ENCODE peak calls at places on chromosomes 2 and 18, in eight cellular contexts. T, P, C, K, U, O, D and E are unnamed samples.

GRCh38 chr2:227703280-227703732 is 14.5 kb downstream of the SLC19A3 start:
- DNase-seq in U (peak), T (no peak), O (peak), C (no peak), D (peak), P (no peak), K (no peak), E (no peak)

GRCh38 chr2:127024769-127025356 is 82.1 kb downstream of the BIN1 start:
- DNase-seq in D (peak), O (no peak), U (peak), P (no peak), K (peak), T (no peak), C (peak), E (no peak)

GRCh38 chr2:54639609-54640008 is 83.9 kb upstream of the EML6 start:
- DNase-seq in U (peak), D (peak), T (no peak), P (no peak), C (no peak), O (no peak), K (no peak), E (no peak)

GRCh38 chr2:171792922-171793580 is 101.0 kb downstream of the SLC25A12 start:
- DNase-seq in T (no peak), C (no peak), D (no peak), P (no peak), K (no peak), O (no peak), U (no peak), E (no peak)

GRCh38 chr2:74043345-74044329 is 58.9 kb downstream of the TET3 start:
- DNase-seq in K (no peak), P (no peak), U (no peak), O (no peak), D (no peak), C (no peak), T (no peak), E (no peak)

GRCh38 chr2:201859886-201860285 is 53.5 kb downstream of the CDK15 start:
- DNase-seq in O (peak), D (no peak), P (no peak), U (no peak), T (no peak), K (no peak), C (no peak), E (no peak)

GRCh38 chr18:75114231-75114630 is 94.7 kb downstream of the PTGR3 start:
- DNase-seq in U (no peak), P (no peak), K (no peak), D (no peak), T (no peak), C (no peak), O (no peak), E (no peak)

GRCh38 chr2:112048887-112049286 is 6.2 kb upstream of the TMEM87B start:
- DNase-seq in O (peak), K (no peak), T (peak), C (no peak), D (peak), U (peak), P (peak), E (no peak)

GRCh38 chr2:238974061-238974460 is 126.2 kb downstream of the TWIST2 start:
- DNase-seq in K (no peak), O (peak), P (no peak), U (peak), T (no peak), C (no peak), D (peak), E (no peak)

GRCh38 chr2:201882353-201883095 is 76.2 kb downstream of the CDK15 start:
- DNase-seq in P (peak), T (no peak), C (no peak), D (peak), O (peak), K (peak), U (peak), E (no peak)

GRCh38 chr2:37561615-37562569 is 109.5 kb downstream of the CDC42EP3 start:
- DNase-seq in C (no peak), K (no peak), D (peak), T (no peak), P (no peak), O (peak), U (peak), E (no peak)

GRCh38 chr18:5568416-5568815 is 24.6 kb upstream of the EPB41L3 start:
- DNase-seq in K (no peak), U (no peak), O (no peak), P (no peak), D (no peak), C (no peak), T (no peak), E (no peak)

GRCh38 chr2:170409164-170409535 is 231.2 kb downstream of the MYO3B start:
- DNase-seq in C (no peak), D (peak), U (peak), K (no peak), O (peak), T (peak), P (peak), E (peak)

GRCh38 chr2:197075754-197076337 is 149.3 kb upstream of the PGAP1 start:
- DNase-seq in C (no peak), O (no peak), K (no peak), T (no peak), D (peak), P (peak), U (no peak), E (no peak)

DNA sequence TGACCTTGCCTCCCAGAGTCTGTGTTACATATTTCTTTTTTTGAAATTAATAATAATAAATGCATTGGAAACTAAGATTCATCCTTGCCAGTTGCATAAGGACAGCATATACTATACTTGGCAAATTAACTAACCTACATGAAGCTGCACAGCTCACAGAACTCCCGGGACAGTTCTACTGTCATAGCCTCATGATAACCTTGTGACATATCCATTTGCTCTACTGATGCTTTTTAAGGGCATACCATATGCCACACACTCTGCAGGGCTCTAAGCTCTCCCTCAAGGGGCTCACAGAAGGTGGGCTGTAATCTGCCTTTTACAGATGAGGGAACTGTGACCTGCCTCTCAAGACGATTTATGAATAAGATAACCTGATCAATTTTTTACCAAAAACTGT is 3.8 kb downstream of the ITGB1BP1 start:
- DNase-seq in U (no peak), O (no peak), D (no peak), C (no peak), T (no peak), K (no peak), P (no peak), E (no peak)
- H3K27ac ChIP-seq in U (no peak), O (no peak), D (no peak), C (no peak), T (no peak), K (no peak), P (no peak), E (no peak)

GRCh38 chr2:149041482-149041881 is 3.0 kb downstream of the LYPD6B start:
- DNase-seq in T (no peak), O (no peak), P (no peak), U (no peak), K (no peak), C (no peak), D (no peak), E (no peak)

GRCh38 chr2:149037851-149038250 is 648 bp upstream of the LYPD6B start:
- DNase-seq in T (no peak), K (no peak), D (no peak), P (no peak), O (no peak), C (no peak), U (peak), E (no peak)

GRCh38 chr2:149038442-149039212 is at the start of gene LYPD6B:
- DNase-seq in T (no peak), P (no peak), O (no peak), D (peak), U (peak), K (peak), C (peak), E (no peak)

GRCh38 chr2:149040451-149040850 is 2.0 kb downstream of the LYPD6B start:
- DNase-seq in O (no peak), K (no peak), T (no peak), P (peak), U (peak), C (no peak), D (peak), E (no peak)

DNA sequence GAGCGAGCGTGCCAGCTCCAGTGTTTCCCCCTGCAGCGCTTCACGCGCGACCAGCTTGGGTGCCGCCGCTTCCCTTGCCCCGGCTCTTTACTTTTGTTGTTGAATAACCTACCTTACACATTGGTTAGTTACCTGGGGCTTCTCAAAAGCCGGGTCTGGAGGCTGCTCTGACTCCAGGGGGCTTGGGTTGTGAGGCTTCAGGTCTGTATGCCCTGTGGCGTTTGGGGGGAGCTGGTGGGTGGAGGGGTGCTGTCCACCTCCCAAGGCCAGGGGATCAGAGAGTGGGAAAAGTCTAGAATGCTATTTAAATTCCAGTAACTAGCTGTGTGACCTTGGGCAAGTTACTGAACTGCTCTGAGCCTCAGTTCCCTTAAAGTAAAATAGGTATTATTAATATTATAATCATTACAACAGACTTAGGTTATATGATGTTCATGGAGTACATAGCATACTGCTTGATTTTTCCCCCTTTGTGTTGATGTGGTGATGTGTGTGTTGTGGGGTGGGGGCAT is 770 bp downstream of the LYPD6B start:
- DNase-seq in C (no peak), K (no peak), D (no peak), O (no peak), U (no peak), P (no peak), T (no peak), E (no peak)
- H3K4me3 ChIP-seq in C (peak), K (peak), D (peak), O (no peak), U (peak), P (no peak), T (no peak), E (no peak)

GRCh38 chr2:165627463-165627862 is 158.0 kb downstream of the CSRNP3 start:
- DNase-seq in U (peak), K (no peak), T (no peak), D (peak), C (no peak), O (peak), P (no peak), E (no peak)
- H3K27ac ChIP-seq in U (no peak), K (no peak), T (no peak), D (no peak), C (no peak), O (no peak), P (no peak), E (no peak)

DNA sequence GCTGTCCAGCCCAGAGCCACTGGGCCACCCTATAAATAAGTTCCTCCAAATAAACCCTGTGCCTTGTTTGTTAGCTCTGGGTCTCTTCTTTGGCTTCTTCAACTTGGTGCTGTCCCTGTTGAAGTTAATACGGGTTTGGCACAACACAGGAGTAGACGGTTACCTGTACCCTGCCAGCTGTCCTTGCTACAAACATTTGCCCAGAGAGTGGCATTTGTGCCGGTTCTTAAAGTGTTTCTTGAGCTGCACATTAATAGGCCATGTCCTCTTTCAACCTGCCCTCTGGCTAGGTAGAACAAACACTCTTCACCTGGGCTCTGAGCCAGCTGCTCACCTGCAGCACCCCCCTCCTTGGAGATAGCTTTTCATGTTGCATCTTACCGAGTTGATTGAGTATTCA is 139.2 kb downstream of the NEDD4L start:
- DNase-seq in P (no peak), D (no peak), C (no peak), U (no peak), K (no peak), T (no peak), O (no peak), E (no peak)
- H3K4me3 ChIP-seq in P (no peak), D (no peak), C (no peak), U (no peak), K (no peak), T (no peak), O (no peak), E (no peak)

GRCh38 chr2:219515874-219516629 is 1.8 kb downstream of the ASIC4 start:
- DNase-seq in T (no peak), P (no peak), D (no peak), U (no peak), K (no peak), C (no peak), O (no peak), E (no peak)

GRCh38 chr2:219514196-219514761 is at the start of gene ASIC4:
- DNase-seq in C (no peak), O (no peak), K (peak), U (no peak), T (no peak), D (peak), P (no peak), E (no peak)

GRCh38 chr2:219512524-219513216 is 1.6 kb upstream of the ASIC4 start:
- DNase-seq in K (no peak), C (no peak), U (no peak), T (no peak), O (no peak), D (no peak), P (no peak), E (no peak)

GRCh38 chr2:219513787-219514186 is 495 bp upstream of the ASIC4 start:
- DNase-seq in D (no peak), T (no peak), U (no peak), P (no peak), O (no peak), C (no peak), K (no peak), E (no peak)

GRCh38 chr2:219514836-219515235 is 554 bp downstream of the ASIC4 start:
- DNase-seq in C (no peak), D (no peak), P (no peak), K (no peak), O (no peak), U (no peak), T (no peak), E (no peak)
- H3K27ac ChIP-seq in C (no peak), D (no peak), P (no peak), K (no peak), O (no peak), U (no peak), T (no peak), E (no peak)

DNA sequence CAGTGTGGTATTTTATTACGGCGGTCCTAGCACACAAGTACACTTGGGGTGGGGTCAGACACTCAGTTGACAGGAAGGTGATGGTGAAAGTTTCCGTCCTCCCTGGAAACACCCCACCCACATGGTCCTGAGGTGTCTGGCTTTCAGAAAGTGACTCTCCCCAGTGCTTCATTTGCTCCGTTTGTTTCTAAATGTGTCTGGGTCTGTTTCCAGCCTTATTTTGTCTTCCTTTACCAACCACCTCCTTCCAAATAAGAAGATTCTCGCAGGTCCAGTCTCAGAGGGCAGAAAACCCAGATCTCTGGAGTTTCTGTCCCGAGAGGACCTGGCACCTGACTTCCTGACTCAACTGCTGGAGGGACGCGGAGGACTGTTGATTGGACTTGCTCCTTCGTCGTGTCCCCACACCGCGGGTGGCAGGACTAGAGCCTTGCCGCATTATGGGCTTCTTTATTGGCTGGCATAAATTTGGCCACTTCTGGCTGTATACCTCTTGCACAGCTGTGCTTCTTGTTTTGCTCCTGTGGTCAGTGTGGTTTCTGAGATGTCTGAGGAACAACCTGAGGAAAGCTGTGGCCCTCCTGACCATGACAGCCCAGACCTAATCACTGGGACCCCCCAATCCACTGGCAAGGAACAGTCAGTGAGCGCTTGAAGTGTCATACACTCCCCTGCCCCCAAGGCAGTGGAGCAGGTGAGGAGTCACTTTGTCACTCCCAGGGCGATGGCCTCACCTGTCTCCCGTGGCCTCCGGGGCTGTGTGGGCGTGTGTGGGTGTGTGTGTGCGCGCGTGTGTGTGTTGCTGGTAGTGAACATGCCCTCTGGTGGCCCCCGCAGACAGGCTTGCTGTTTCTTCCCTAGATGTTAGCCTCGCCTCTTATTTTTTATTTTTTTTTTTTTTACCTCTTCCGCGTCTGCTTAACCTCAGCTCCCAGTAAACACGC is 45.6 kb downstream of the MEX3C start:
- DNase-seq in C (peak), T (no peak), O (no peak), U (no peak), D (no peak), P (peak), K (no peak), E (no peak)
- H3K4me3 ChIP-seq in C (peak), T (no peak), O (no peak), U (no peak), D (no peak), P (peak), K (no peak), E (no peak)

GRCh38 chr2:232137346-232137745 is 175.8 kb downstream of the DIS3L2 start:
- DNase-seq in P (no peak), C (no peak), K (no peak), T (no peak), U (no peak), O (no peak), D (no peak), E (no peak)
- H3K27ac ChIP-seq in P (peak), C (no peak), K (no peak), T (no peak), U (no peak), O (no peak), D (no peak), E (no peak)

GRCh38 chr2:234964631-234965461 is 13.0 kb downstream of the SH3BP4 start:
- DNase-seq in T (no peak), D (no peak), C (peak), U (no peak), P (no peak), O (no peak), K (peak), E (no peak)
- H3K4me3 ChIP-seq in T (no peak), D (no peak), C (no peak), U (no peak), P (no peak), O (no peak), K (no peak), E (no peak)

GRCh38 chr2:233426619-233427342 is 72.5 kb downstream of the DGKD start:
- DNase-seq in D (peak), C (no peak), U (peak), O (peak), T (no peak), P (peak), K (no peak), E (no peak)
- H3K27ac ChIP-seq in D (no peak), C (no peak), U (no peak), O (peak), T (no peak), P (no peak), K (no peak), E (no peak)